ENCODE peak calls at places on chromosomes 4 and X, in eight cellular contexts. X is ovary, W is IMR-90, C is suprapubic skin, Z is right atrium auricular region, Y is heart left ventricle, P is GM23338, L is colonic mucosa. V is an unnamed sample.

GRCh38 chr4:2072971-2073807 is 14.1 kb downstream of the NAT8L start:
- DNase-seq in L (no peak), C (peak; percentile 76), Y (peak; percentile 13), P (no peak), X (peak; percentile 29), W (no peak), Z (no peak), V (no peak)

GRCh38 chr4:111641813-111642579 is 503.3 kb upstream of the FAM241A start:
- DNase-seq in X (no peak), W (peak; percentile 86), P (peak; percentile 93), L (peak; percentile 48), Y (peak; percentile 33), C (no peak), Z (peak; percentile 67), V (peak; percentile 77)

GRCh38 chr4:4362991-4363697 is 23.8 kb upstream of the NSG1 start:
- DNase-seq in P (no peak), C (no peak), X (no peak), L (no peak), Z (no peak), W (no peak), Y (no peak), V (no peak)

GRCh38 chr4:2795558-2796260 is 2.8 kb downstream of the SH3BP2 start:
- DNase-seq in C (peak; percentile 76), W (no peak), Z (no peak), X (peak; percentile 40), L (peak; percentile 31), P (no peak), Y (no peak), V (no peak)

GRCh38 chr4:108825737-108826136 is 62.9 kb upstream of the ETNPPL start:
- DNase-seq in L (no peak), Z (no peak), W (no peak), P (no peak), C (no peak), Y (no peak), X (no peak), V (no peak)

GRCh38 chr4:163482197-163482596 is 8.6 kb upstream of the TKTL2 start:
- DNase-seq in Z (no peak), P (no peak), C (no peak), W (no peak), X (no peak), L (no peak), Y (no peak), V (no peak)

GRCh38 chr4:88610771-88611170 is 18.5 kb downstream of the HERC3 start:
- DNase-seq in W (peak; percentile 31), Z (peak; percentile 81), X (peak; percentile 48), Y (peak; percentile 82), C (no peak), L (no peak), P (no peak), V (no peak)

GRCh38 chr4:81538712-81539432 is 67.2 kb upstream of the RASGEF1B start:
- DNase-seq in Z (no peak), P (no peak), Y (no peak), X (no peak), W (no peak), C (no peak), L (no peak), V (no peak)

GRCh38 chr4:129223955-129224354 is 128.0 kb downstream of the C4orf33 start:
- DNase-seq in W (no peak), Z (no peak), L (no peak), C (no peak), X (no peak), P (no peak), Y (no peak), V (no peak)

GRCh38 chr4:7936963-7937362 is 2.7 kb downstream of the AFAP1 start:
- DNase-seq in L (no peak), Z (no peak), P (no peak), Y (no peak), X (no peak), C (no peak), W (no peak), V (no peak)

GRCh38 chrX:118360429-118361125 is 14.7 kb downstream of the WDR44 start:
- DNase-seq in Z (no peak), Y (no peak), P (peak; percentile 31), C (no peak), L (no peak), W (peak; percentile 44), X (no peak), V (no peak)

GRCh38 chr4:186669159-186669720 is 54.4 kb downstream of the FAT1 start:
- DNase-seq in Y (peak; percentile 39), L (no peak), W (peak; percentile 81), C (no peak), P (peak; percentile 73), Z (no peak), X (no peak), V (no peak)

GRCh38 chr4:122787940-122788339 is 38.7 kb upstream of the FGF2 start:
- DNase-seq in P (no peak), Z (no peak), Y (no peak), X (no peak), W (no peak), C (no peak), L (no peak), V (no peak)

GRCh38 chrX:86455495-86455894 is 307.2 kb downstream of the DACH2 start:
- DNase-seq in P (peak; percentile 43), Z (no peak), W (no peak), Y (no peak), C (no peak), L (no peak), X (no peak), V (no peak)

GRCh38 chr4:183008492-183008891 is 90.6 kb upstream of the WWC2 start:
- DNase-seq in W (no peak), C (no peak), Z (no peak), L (no peak), X (no peak), Y (no peak), P (peak; percentile 52), V (no peak)

GRCh38 chrX:41412261-41413167 is 34.6 kb upstream of the NYX start:
- DNase-seq in X (no peak), Y (peak; percentile 41), L (peak; percentile 87), W (no peak), P (peak; percentile 4), Z (no peak), C (no peak), V (peak; percentile 46)

GRCh38 chr4:84401669-84402068 is 97.4 kb downstream of the NKX6-1 start:
- DNase-seq in Z (no peak), Y (no peak), P (peak; percentile 23), W (no peak), C (no peak), X (no peak), L (no peak), V (no peak)

GRCh38 chrX:13689519-13690211 is 737 bp downstream of the RAB9A start:
- DNase-seq in P (peak; percentile 19), W (peak; percentile 40), Y (no peak), Z (no peak), L (no peak), X (no peak), C (no peak), V (no peak)

GRCh38 chr4:43816107-43816506 is 632.5 kb downstream of the KCTD8 start:
- DNase-seq in X (no peak), P (no peak), W (no peak), Y (no peak), L (no peak), C (no peak), Z (no peak), V (no peak)

GRCh38 chr4:140071806-140072205 is 82.2 kb downstream of the MAML3 start:
- DNase-seq in Y (peak; percentile 77), C (no peak), X (no peak), W (peak; percentile 91), L (no peak), P (no peak), Z (no peak), V (peak; percentile 34)

GRCh38 chr4:38659346-38659745 is 4.7 kb upstream of the KLF3 start:
- DNase-seq in P (no peak), Z (no peak), Y (no peak), W (no peak), C (no peak), X (no peak), L (no peak), V (no peak)

GRCh38 chr4:111454961-111455360 is 690.3 kb upstream of the FAM241A start:
- DNase-seq in L (no peak), X (no peak), C (no peak), W (no peak), P (peak; percentile 64), Y (no peak), Z (no peak), V (no peak)

GRCh38 chr4:97208749-97209148 is 934.5 kb downstream of the STPG2 start:
- DNase-seq in W (no peak), Y (no peak), X (no peak), C (no peak), L (no peak), Z (no peak), P (no peak), V (no peak)

GRCh38 chrX:11678174-11678573 is 12.5 kb upstream of the ARHGAP6 start:
- DNase-seq in C (no peak), P (peak; percentile 13), Y (no peak), X (no peak), W (no peak), Z (no peak), L (no peak), V (no peak)
- TF ChIP-seq CTCF in C (no peak), P (peak; percentile 27), Y (no peak), X (no peak), W (peak; percentile 11), Z (no peak), L (no peak), V (no peak)

GRCh38 chrX:120562569-120562926 is 1.8 kb upstream of the CUL4B start:
- DNase-seq in C (no peak), L (no peak), W (no peak), P (no peak), Z (no peak), X (no peak), Y (no peak), V (no peak)
- H3K27ac ChIP-seq in C (peak overlapping the region; percentile 98), L (peak overlapping the region; percentile 58), W (peak overlapping the region; percentile 4), P (peak overlapping the region; percentile 78), Z (peak overlapping the region; percentile 96), X (peak overlapping the region; percentile 84), Y (peak overlapping the region; percentile 100), V (peak overlapping the region; percentile 100)

DNA sequence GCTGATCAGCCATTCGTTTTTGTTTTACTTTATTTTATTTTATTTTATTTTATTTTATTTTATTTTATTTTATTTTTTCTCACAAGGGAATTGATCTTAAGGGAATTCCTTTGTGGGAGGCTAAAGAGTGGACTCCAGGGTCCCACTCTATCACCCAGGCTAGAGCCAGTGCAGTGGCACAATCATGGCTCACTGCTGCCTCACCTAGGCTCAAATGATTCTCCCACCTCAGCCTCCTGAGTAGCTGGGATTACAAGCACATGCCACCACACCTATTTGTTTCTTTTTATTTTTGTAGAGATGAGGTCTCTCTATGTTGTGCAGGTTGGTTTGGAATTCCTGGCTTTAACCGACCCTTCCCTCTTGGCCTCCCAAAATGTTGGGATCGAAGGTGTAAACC is 17.5 kb upstream of the PABPC4L start:
- DNase-seq in C (no peak), L (no peak), Z (no peak), W (no peak), Y (no peak), X (no peak), P (peak; percentile 5), V (no peak)
- TF ChIP-seq CTCF in C (no peak), L (no peak), Z (no peak), W (no peak), Y (no peak), X (no peak), P (peak; percentile 69), V (no peak)

GRCh38 chr4:48138936-48139335 is 4.9 kb upstream of the TXK start:
- DNase-seq in C (no peak), X (no peak), Y (no peak), P (no peak), L (no peak), Z (no peak), W (no peak), V (no peak)
- H3K27ac ChIP-seq in C (no peak overlapping the region), X (no peak overlapping the region), Y (no peak overlapping the region), P (no peak overlapping the region), L (no peak overlapping the region), Z (no peak overlapping the region), W (no peak overlapping the region), V (no peak overlapping the region)